ENCODE peak calls at places on chromosomes 13 and 19, in eight cellular contexts. T, J, O, U, I, Q, M and F are unnamed samples.

GRCh38 chr13:108835082-108835481 is 205.7 kb downstream of the MYO16 start:
- DNase-seq in U (no peak), I (no peak), O (no peak), J (no peak), T (no peak), Q (no peak), M (no peak), F (no peak)

GRCh38 chr13:99124695-99125334 is 75.8 kb upstream of the UBAC2 start:
- DNase-seq in U (no peak), I (no peak), O (no peak), J (no peak), M (no peak), Q (no peak), T (no peak), F (no peak)

GRCh38 chr19:943551-944170 is 17.8 kb downstream of the ARID3A start:
- DNase-seq in O (no peak), M (no peak), U (no peak), T (no peak), J (no peak), I (no peak), Q (no peak), F (no peak)

GRCh38 chr13:32897296-32897695 is 118.9 kb upstream of the KL start:
- DNase-seq in I (no peak), T (no peak), J (no peak), M (no peak), U (no peak), Q (no peak), O (no peak), F (no peak)

GRCh38 chr13:39108746-39109145 is 70.5 kb downstream of the NHLRC3 start:
- DNase-seq in Q (no peak), U (no peak), O (no peak), I (no peak), T (no peak), M (no peak), J (no peak), F (no peak)

GRCh38 chr19:28981994-28982393 is 231.0 kb downstream of the UQCRFS1 start:
- DNase-seq in M (no peak), Q (no peak), T (no peak), O (no peak), U (no peak), J (no peak), I (no peak), F (no peak)

GRCh38 chr13:30846844-30847243 is 59.2 kb upstream of the MEDAG start:
- DNase-seq in I (no peak), J (no peak), Q (no peak), T (no peak), M (no peak), O (no peak), U (no peak), F (no peak)

GRCh38 chr19:31303262-31303815 is 45.9 kb downstream of the TSHZ3 start:
- DNase-seq in M (peak; percentile 60), U (no peak), T (no peak), J (no peak), I (no peak), O (no peak), Q (no peak), F (peak; percentile 62)

GRCh38 chr13:113665582-113666323 is 1.3 kb upstream of the GRK1 start:
- DNase-seq in Q (peak; percentile 6), I (peak; percentile 29), J (peak; percentile 8), M (peak; percentile 56), O (peak; percentile 3), T (peak; percentile 15), U (no peak), F (no peak)

GRCh38 chr13:92573467-92574057 is 653.0 kb upstream of the GPC6 start:
- DNase-seq in Q (no peak), T (no peak), I (no peak), O (no peak), J (no peak), M (no peak), U (peak; percentile 7), F (no peak)

GRCh38 chr19:860481-861098 is 1.1 kb downstream of the CFD start:
- DNase-seq in M (peak; percentile 89), J (peak; percentile 75), I (peak; percentile 80), O (no peak), U (peak; percentile 66), T (peak; percentile 74), Q (no peak), F (peak; percentile 70)

GRCh38 chr19:20423381-20424207 is 142.0 kb downstream of the ZNF737 start:
- DNase-seq in J (peak; percentile 26), M (peak; percentile 83), I (peak; percentile 39), T (peak; percentile 73), Q (peak; percentile 54), U (peak; percentile 78), O (peak; percentile 43), F (peak; percentile 68)

GRCh38 chr19:54302252-54302651 is 10.7 kb downstream of the LILRA5 start:
- DNase-seq in I (no peak), O (no peak), Q (no peak), T (peak; percentile 46), M (no peak), U (peak; percentile 35), J (no peak), F (no peak)

GRCh38 chr19:32767951-32768679 is 48.5 kb downstream of the TDRD12 start:
- DNase-seq in I (no peak), J (no peak), O (no peak), T (no peak), U (no peak), M (no peak), Q (no peak), F (no peak)

GRCh38 chr13:31631071-31631470 is 108.3 kb upstream of the RXFP2 start:
- DNase-seq in I (no peak), Q (no peak), T (no peak), O (no peak), J (no peak), M (no peak), U (no peak), F (no peak)

GRCh38 chr13:71722206-71722605 is 144.8 kb downstream of the DACH1 start:
- DNase-seq in M (no peak), J (no peak), O (no peak), U (no peak), I (no peak), T (no peak), Q (no peak), F (no peak)

GRCh38 chr19:39407644-39408391 is 1.2 kb downstream of the ZFP36 start:
- DNase-seq in U (peak; percentile 70), M (peak; percentile 84), I (peak; percentile 83), J (no peak), T (peak; percentile 59), Q (peak; percentile 50), O (no peak), F (peak; percentile 66)

GRCh38 chr13:114099918-114100445 is 32.4 kb downstream of the RASA3 start:
- DNase-seq in M (peak; percentile 67), Q (peak; percentile 14), I (peak; percentile 42), O (peak; percentile 10), T (peak; percentile 19), U (no peak), J (peak; percentile 15), F (no peak)

GRCh38 chr19:16585808-16586476 is 13.7 kb upstream of the SLC35E1 start:
- DNase-seq in T (peak; percentile 45), I (no peak), Q (no peak), O (no peak), U (peak; percentile 44), J (no peak), M (no peak), F (no peak)

GRCh38 chr13:41813426-41813825 is 147.5 kb downstream of the VWA8 start:
- DNase-seq in U (no peak), O (no peak), T (no peak), I (no peak), J (no peak), Q (no peak), M (no peak), F (no peak)

GRCh38 chr13:41812851-41813250 is 148.1 kb downstream of the VWA8 start:
- DNase-seq in O (no peak), U (no peak), Q (no peak), J (no peak), I (no peak), M (no peak), T (no peak), F (no peak)

GRCh38 chr13:41811588-41812021 is 149.3 kb downstream of the VWA8 start:
- DNase-seq in O (no peak), I (no peak), U (no peak), Q (no peak), M (no peak), J (no peak), T (no peak), F (no peak)

GRCh38 chr13:41809962-41810361 is 150.9 kb downstream of the VWA8 start:
- DNase-seq in Q (no peak), J (no peak), U (no peak), M (no peak), I (no peak), O (no peak), T (no peak), F (no peak)

GRCh38 chr13:41812237-41812636 is 148.7 kb downstream of the VWA8 start:
- DNase-seq in J (no peak), M (no peak), T (no peak), U (no peak), I (no peak), O (no peak), Q (no peak), F (no peak)
- H3K27ac ChIP-seq in J (no peak overlapping the region), M (no peak overlapping the region), T (no peak overlapping the region), U (peak overlapping the region; percentile 11), I (no peak overlapping the region), O (no peak overlapping the region), Q (no peak overlapping the region), F (no peak overlapping the region)

DNA sequence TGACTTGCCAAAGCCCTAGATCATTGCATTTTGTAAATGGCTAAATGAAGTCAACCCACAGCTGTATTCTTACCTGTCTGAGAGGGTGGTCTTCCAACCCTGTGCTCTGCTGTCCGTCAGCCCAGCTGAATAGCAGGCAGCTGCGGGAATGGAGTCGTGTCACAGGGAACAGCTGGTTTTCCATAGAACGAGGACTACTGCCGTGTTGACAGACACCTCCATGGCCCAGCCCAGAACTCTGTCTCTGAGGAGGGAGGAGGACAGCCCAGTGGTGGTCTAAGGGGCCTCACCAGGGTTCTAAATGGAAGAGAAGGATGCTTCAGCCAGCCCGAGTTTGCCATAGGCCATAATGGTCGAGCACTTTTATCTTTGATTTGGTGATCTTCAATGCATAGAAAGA is 110.7 kb downstream of the SLC7A1 start:
- DNase-seq in O (no peak), Q (no peak), J (no peak), T (no peak), U (no peak), I (no peak), M (no peak), F (no peak)
- TF ChIP-seq POLR2A in O (no peak), Q (no peak), J (no peak), T (no peak), U (no peak), I (no peak), M (no peak), F (no peak)

DNA sequence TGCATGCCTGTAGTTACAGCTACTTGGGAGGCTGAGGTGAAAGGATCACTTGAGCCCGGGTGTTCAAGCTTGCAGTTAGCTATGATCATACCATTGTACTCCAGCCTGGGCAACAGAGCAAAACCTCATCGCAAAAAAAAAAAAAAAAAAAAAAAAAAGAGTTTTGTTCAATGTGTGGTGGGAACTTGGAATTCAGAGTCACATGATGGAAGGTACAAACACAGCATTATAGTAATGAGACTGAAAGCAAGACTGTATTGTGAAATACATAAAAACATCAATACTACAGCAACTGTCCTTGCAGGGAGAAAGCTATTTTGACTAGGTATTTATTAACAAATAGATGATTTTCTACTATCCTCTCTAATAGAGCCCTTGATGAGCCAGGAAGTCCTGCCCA is 393.2 kb downstream of the DLEU7 start:
- DNase-seq in O (no peak), U (no peak), T (no peak), J (no peak), M (no peak), I (no peak), Q (no peak), F (no peak)
- H3K27ac ChIP-seq in O (no peak overlapping the region), U (no peak overlapping the region), T (no peak overlapping the region), J (no peak overlapping the region), M (no peak overlapping the region), I (no peak overlapping the region), Q (no peak overlapping the region), F (no peak overlapping the region)

GRCh38 chr19:58572818-58573657 is at the start of gene MZF1:
- DNase-seq in Q (peak; percentile 100), T (peak; percentile 100), I (peak; percentile 99), U (peak; percentile 100), J (peak; percentile 99), O (peak; percentile 100), M (peak; percentile 100), F (peak; percentile 100)
- TF ChIP-seq POLR2A in Q (no peak), T (no peak), I (no peak), U (peak; percentile 24), J (peak; percentile 47), O (no peak), M (peak; percentile 44), F (peak; percentile 63)